ENCODE peak calls at places on chromosomes 4 and X, in eight cellular contexts. P, X, I, H, N, M, F and K are unnamed samples.

GRCh38 chrX:112967903-112968302 is 127.3 kb upstream of the AMOT start:
- DNase-seq in I (no peak), F (no peak), H (no peak), M (no peak), N (no peak), X (no peak), P (no peak), K (no peak)

GRCh38 chr4:75686346-75686745 is 13.1 kb upstream of the G3BP2 start:
- DNase-seq in H (no peak), F (no peak), P (no peak), X (no peak), I (peak), N (no peak), M (no peak), K (no peak)

GRCh38 chr4:678331-678734 is 4.0 kb downstream of the MYL5 start:
- DNase-seq in N (no peak), F (no peak), X (no peak), M (no peak), I (no peak), P (no peak), H (no peak), K (no peak)

GRCh38 chr4:106051496-106051895 is 156.2 kb downstream of the NPNT start:
- DNase-seq in H (no peak), M (no peak), N (no peak), P (no peak), I (no peak), X (no peak), F (no peak), K (no peak)

GRCh38 chr4:92333056-92333455 is 29.3 kb downstream of the GRID2 start:
- DNase-seq in I (no peak), H (no peak), X (no peak), P (no peak), M (no peak), F (no peak), N (no peak), K (no peak)

GRCh38 chr4:103074598-103075434 is 1.7 kb downstream of the SLC9B2 start:
- DNase-seq in X (no peak), I (no peak), H (no peak), N (no peak), P (no peak), M (peak), F (no peak), K (no peak)

GRCh38 chr4:183631577-183632198 is 27.3 kb downstream of the RWDD4 start:
- DNase-seq in F (no peak), H (no peak), X (no peak), I (no peak), M (no peak), N (no peak), P (no peak), K (peak)

GRCh38 chrX:44071070-44071645 is 98.0 kb upstream of the NDP start:
- DNase-seq in H (no peak), X (no peak), M (no peak), F (no peak), I (no peak), P (no peak), N (no peak), K (no peak)

GRCh38 chrX:52852110-52852872 is 15.6 kb downstream of the XAGE3 start:
- DNase-seq in H (no peak), X (no peak), N (no peak), P (no peak), F (no peak), I (no peak), M (no peak), K (no peak)

GRCh38 chr4:68906238-68907137 is 45.1 kb downstream of the UGT2A3 start:
- DNase-seq in F (no peak), N (peak), I (no peak), P (no peak), M (no peak), H (no peak), X (no peak), K (no peak)

GRCh38 chrX:72243472-72243871 is 4.6 kb upstream of the ERCC6L start:
- DNase-seq in F (no peak), X (no peak), M (no peak), N (no peak), P (no peak), H (no peak), I (no peak), K (no peak)

GRCh38 chr4:122798101-122798500 is 28.5 kb upstream of the FGF2 start:
- DNase-seq in H (no peak), P (peak), X (peak), I (no peak), N (no peak), M (no peak), F (peak), K (peak)

GRCh38 chr4:20544645-20545044 is 155.6 kb upstream of the PACRGL start:
- DNase-seq in X (no peak), H (no peak), M (peak), N (no peak), I (no peak), P (peak), F (no peak), K (peak)

GRCh38 chrX:9882669-9883446 is 84.3 kb upstream of the CLDN34 start:
- DNase-seq in M (no peak), H (no peak), P (no peak), F (no peak), X (no peak), N (no peak), I (no peak), K (no peak)

GRCh38 chr4:5772528-5773270 is 61.7 kb downstream of the EVC start:
- DNase-seq in I (no peak), H (no peak), P (no peak), M (no peak), N (no peak), X (no peak), F (no peak), K (no peak)

GRCh38 chrX:19975862-19976261 is 15.0 kb downstream of the BCLAF3 start:
- DNase-seq in X (no peak), F (no peak), I (no peak), H (no peak), N (no peak), M (no peak), P (no peak), K (no peak)

GRCh38 chr4:28842271-28842670 is 1877.9 kb upstream of the PCDH7 start:
- DNase-seq in X (no peak), N (no peak), M (no peak), F (no peak), I (no peak), H (no peak), P (no peak), K (no peak)

GRCh38 chr4:15837591-15837990 is 59.5 kb downstream of the CD38 start:
- DNase-seq in N (no peak), F (no peak), M (no peak), P (no peak), X (no peak), H (no peak), I (no peak), K (no peak)

GRCh38 chr4:73690051-73690744 is 50.2 kb upstream of the CXCL8 start:
- DNase-seq in H (no peak), F (no peak), P (peak), N (no peak), M (no peak), I (no peak), X (no peak), K (no peak)